ENCODE peak calls at places on chromosomes 5 and 9, in four cellular contexts. P is upper lobe of left lung, V is ovary, K is A549. A is an unnamed sample.

GRCh38 chr9:89491688-89492087 is 6.2 kb downstream of the SEMA4D start:
- DNase-seq in V (no peak), K (no peak), P (no peak), A (peak; percentile 22)

GRCh38 chr9:76591256-76591950 is 132.4 kb downstream of the GCNT1 start:
- DNase-seq in K (no peak), V (no peak), P (no peak), A (no peak)

GRCh38 chr9:121929893-121930875 is 162.9 kb downstream of the TTLL11 start:
- DNase-seq in K (peak; percentile 9), V (peak; percentile 38), P (peak; percentile 60), A (no peak)

GRCh38 chr9:121999556-121999955 is 93.6 kb downstream of the TTLL11 start:
- DNase-seq in P (no peak), K (no peak), V (no peak), A (no peak)

GRCh38 chr9:89701221-89701798 is 96.5 kb downstream of the GADD45G start:
- DNase-seq in P (peak; percentile 44), V (no peak), K (no peak), A (no peak)

GRCh38 chr9:131264231-131264630 is 12.1 kb downstream of the FAM78A start:
- DNase-seq in K (no peak), V (no peak), P (peak; percentile 72), A (no peak)

GRCh38 chr5:122415481-122416120 is 103.6 kb downstream of the SNCAIP start:
- DNase-seq in K (peak; percentile 51), V (peak; percentile 67), P (no peak), A (peak; percentile 49)

GRCh38 chr9:131310833-131311554 is 21.5 kb downstream of the PLPP7 start:
- DNase-seq in P (no peak), V (no peak), K (peak; percentile 25), A (peak; percentile 40)

GRCh38 chr5:109921735-109922395 is 232.1 kb downstream of the MAN2A1 start:
- DNase-seq in K (no peak), V (no peak), P (no peak), A (peak; percentile 75)

GRCh38 chr5:115549154-115549553 is 4.6 kb upstream of the FEM1C start:
- DNase-seq in V (no peak), P (no peak), K (peak; percentile 21), A (no peak)

GRCh38 chr9:123418052-123418430 is 62.0 kb downstream of the CRB2 start:
- DNase-seq in P (no peak), V (no peak), K (no peak), A (no peak)

GRCh38 chr5:138541511-138541910 is 1.5 kb downstream of the ETF1 start:
- DNase-seq in P (no peak), K (no peak), V (no peak), A (no peak)
- H3K4me1 ChIP-seq in P (peaks cover 58% of the 10 kb centered on the region), K (peaks cover 46% of the 10 kb centered on the region), V (peaks cover 17% of the 10 kb centered on the region), A (peaks cover 55% of the 10 kb centered on the region)

DNA sequence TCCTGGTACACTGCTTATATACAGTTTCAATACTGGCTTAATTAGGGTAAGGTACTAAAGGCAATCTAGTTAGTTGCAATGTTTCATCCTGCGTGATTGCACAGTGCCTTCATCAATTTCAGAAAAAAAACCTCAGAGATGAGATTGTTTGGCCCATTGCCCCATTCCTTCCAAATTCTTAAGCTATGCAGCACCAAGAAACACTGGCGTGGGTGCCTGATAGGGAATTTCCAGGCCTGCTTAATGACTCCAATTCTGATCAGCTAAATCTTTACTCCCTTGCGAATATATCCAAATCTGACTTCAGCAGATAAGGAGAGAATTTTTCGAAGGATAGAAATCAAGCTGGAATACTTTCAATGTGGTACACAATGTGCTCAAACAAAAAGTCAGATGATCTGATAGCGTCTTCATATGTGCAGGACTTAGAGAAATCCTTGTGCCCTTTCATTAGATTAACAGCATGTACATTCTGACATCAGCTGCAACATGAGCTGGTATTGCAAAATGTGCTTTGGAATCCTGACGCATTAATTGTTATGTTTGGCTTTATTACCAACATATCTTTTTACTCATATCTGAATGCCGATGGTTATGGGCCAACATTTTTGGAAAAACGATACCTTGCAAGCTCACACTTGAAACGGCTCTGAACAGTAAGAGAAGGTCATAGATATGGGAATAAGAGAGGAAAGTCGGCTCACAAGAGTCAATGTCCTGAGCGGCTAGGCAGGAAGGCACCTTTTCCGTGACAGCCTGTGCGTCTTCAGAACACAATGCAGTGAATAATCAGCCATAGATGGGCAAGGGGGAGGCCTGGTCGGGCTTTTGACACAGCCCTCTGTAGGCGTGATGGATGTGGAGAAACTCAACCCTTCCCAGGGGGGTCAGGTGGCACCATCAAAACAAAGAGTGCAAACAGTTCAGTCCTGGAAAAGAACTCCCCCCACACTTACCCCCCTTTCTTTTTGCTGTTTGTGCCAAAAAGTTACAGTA is 36.3 kb upstream of the GAS1 start:
- DNase-seq in P (no peak), K (no peak), V (peak; percentile 46), A (no peak)
- TF ChIP-seq EP300 in P (no peak), K (no peak), V (peak; percentile 37), A (no peak)

DNA sequence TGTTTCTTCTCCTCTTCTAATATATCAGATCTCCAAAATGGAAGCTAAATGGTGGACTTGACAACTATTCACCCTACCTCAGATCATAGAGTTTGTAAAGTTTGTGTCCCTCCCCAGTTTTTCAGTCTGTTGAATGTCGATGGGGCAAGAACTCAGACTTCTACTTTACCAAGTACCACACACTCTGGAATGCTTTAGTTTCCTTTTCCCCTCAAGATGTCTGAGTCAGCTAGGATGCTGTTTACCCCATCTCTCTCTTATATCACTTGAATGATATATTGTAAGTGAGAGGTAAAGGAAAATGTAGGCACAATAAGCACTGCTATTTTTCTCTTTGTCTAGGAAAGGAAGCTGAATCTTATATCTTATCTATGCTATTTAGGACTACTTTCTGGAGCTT is 25.9 kb upstream of the TAL2 start:
- DNase-seq in K (no peak), V (no peak), P (no peak), A (no peak)
- H3K4me1 ChIP-seq in K (no peaks in the 10 kb centered on the region), V (no peaks in the 10 kb centered on the region), P (no peaks in the 10 kb centered on the region), A (no peaks in the 10 kb centered on the region)

GRCh38 chr5:132500931-132501628 is 10.5 kb upstream of the IRF1 start:
- DNase-seq in K (peak; percentile 71), V (peak; percentile 65), P (peak; percentile 49), A (peak; percentile 73)
- TF ChIP-seq EP300 in K (no peak), V (no peak), P (no peak), A (no peak)

DNA sequence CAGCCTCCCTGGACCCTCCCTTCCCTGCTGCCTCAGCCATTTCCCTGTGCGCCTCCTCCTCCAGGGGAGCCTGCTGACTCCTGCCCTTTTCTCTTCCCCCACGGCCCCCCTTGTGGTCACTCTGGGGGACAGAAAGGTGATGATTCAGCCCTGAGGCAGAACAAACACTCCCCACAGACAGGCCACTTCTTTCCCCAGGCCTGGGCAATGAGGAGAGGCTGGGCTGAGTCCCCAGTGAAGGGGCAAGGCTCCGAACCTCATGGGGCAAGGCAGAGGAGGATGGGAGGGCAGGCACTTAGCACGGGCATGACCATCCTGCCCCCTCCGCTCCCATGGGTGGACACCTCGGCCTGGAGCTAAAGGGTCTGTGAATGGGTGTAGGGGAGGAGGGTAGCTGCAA is 21.0 kb downstream of the CSF1R start:
- DNase-seq in K (no peak), P (no peak), V (no peak), A (no peak)
- H3K4me1 ChIP-seq in K (peaks cover 4% of the 10 kb centered on the region), P (peaks cover 11% of the 10 kb centered on the region), V (no peaks in the 10 kb centered on the region), A (no peaks in the 10 kb centered on the region)

GRCh38 chr9:94867842-94868312 is 141.4 kb downstream of the AOPEP start:
- DNase-seq in K (peak; percentile 85), V (no peak), P (no peak), A (no peak)

GRCh38 chr9:94870793-94871558 is 144.5 kb downstream of the AOPEP start:
- DNase-seq in K (peak; percentile 73), P (no peak), V (no peak), A (no peak)

GRCh38 chr9:94870465-94870792 is 143.9 kb downstream of the AOPEP start:
- DNase-seq in K (no peak), V (no peak), P (no peak), A (no peak)

GRCh38 chr9:94868462-94868861 is 142.0 kb downstream of the AOPEP start:
- DNase-seq in P (no peak), V (no peak), K (no peak), A (no peak)

GRCh38 chr9:94869415-94869838 is 142.9 kb downstream of the AOPEP start:
- DNase-seq in P (no peak), V (no peak), K (peak; percentile 85), A (no peak)
- TF ChIP-seq EP300 in P (no peak), V (no peak), K (peak; percentile 33), A (no peak)

DNA sequence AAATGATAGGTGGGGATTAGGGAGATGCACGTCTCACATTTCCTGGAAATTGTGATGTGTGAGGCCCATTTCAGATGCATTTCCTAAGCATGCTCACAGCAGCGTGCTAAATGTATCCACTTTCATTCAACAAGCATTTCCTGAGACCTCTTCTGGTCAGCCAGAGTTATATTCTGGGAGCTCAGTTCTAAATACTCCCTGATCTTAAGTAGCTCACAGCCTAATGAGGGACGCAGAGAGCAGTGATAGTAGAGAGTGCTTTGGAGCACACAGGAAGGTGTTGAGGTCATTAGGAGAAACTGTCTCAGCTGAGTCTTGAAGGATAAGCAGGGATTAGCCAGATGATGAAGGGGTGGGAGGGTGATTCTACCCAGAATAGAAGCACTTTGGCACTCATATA is 46.2 kb upstream of the FSD1L start:
- DNase-seq in P (no peak), K (peak; percentile 14), V (no peak), A (no peak)
- H3K4me1 ChIP-seq in P (no peaks in the 10 kb centered on the region), K (no peaks in the 10 kb centered on the region), V (no peaks in the 10 kb centered on the region), A (no peaks in the 10 kb centered on the region)

DNA sequence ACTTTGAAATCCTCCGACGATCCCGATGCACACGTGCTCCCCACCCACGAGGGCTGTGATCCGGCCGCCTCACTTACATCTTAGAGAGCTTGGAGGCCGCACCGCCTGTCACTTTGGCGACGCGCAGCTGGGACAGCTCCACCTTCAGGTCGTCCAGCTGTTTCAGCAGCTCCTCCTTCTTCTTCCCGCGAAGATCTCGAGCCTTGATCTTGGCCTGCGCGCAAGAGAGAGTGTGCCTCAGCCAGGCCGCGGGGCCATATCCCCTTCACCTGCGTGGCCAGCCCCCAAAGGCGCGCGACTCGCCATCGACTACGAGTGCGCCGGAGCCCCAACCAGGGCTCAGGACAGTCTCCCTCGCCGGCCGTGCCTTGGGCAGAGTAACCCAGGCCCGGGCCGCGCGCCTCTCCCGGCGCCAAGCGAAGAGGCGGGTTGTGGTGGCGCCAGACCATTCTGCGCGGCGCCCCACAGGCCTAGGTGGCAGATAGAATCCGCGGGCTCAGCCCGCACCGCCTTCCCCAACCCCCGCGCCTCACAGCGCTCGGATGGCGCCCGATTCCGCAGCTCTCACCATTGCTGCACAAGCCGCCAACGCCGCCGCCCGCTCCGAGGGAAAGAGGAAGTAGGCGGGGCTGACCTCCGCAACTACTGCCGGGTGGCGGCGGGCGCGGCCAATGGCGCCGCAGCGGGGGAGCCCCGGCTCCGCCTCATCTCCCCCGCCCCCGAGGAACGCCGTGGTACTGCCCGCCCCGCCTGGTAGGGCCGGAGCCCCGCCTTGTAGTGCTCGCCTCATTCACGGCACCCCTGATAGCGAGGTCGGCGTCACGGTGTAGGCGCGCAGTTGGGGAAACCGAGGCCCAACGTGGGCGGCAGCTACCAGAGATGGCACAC is at the start of the genes ARPC5L and RPL35:
- DNase-seq in P (peak; percentile 99), K (peak; percentile 94), V (peak; percentile 95), A (peak; percentile 96)
- TF ChIP-seq EP300 in P (peak; percentile 26), K (no peak), V (no peak), A (no peak)